ENCODE peak calls at places on chromosomes 1 and 21, in eight cellular contexts. G is keratinocyte, M is cardiac muscle cell, X is breast epithelium, W is caudate nucleus, A is osteoblast, P is heart right ventricle, Q is esophagus muscularis mucosa. S is an unnamed sample.

GRCh38 chr1:224407546-224408293 is 26.9 kb downstream of the WDR26 start:
- DNase-seq in G (no peak), M (no peak), X (no peak), W (no peak), A (no peak), P (no peak), Q (no peak), S (no peak)

GRCh38 chr1:51624851-51625250 is 8.0 kb downstream of the OSBPL9 start:
- DNase-seq in G (no peak), M (no peak), X (no peak), W (no peak), A (no peak), P (no peak), Q (no peak), S (no peak)

GRCh38 chr1:183244466-183244865 is 58.4 kb downstream of the LAMC2 start:
- DNase-seq in G (no peak), M (peak; percentile 99), X (peak; percentile 45), W (no peak), A (peak; percentile 83), P (peak; percentile 72), Q (peak; percentile 96), S (peak; percentile 96)

GRCh38 chr21:37531402-37532042 is 164.9 kb downstream of the DYRK1A start:
- DNase-seq in G (no peak), M (no peak), X (no peak), W (peak; percentile 33), A (peak; percentile 44), P (peak; percentile 62), Q (peak; percentile 64), S (peak; percentile 71)

GRCh38 chr21:44984428-44984791 is 44.6 kb downstream of the SLX9 start:
- DNase-seq in G (no peak), M (no peak), X (no peak), W (no peak), A (peak; percentile 89), P (no peak), Q (no peak), S (no peak)

GRCh38 chr1:158248122-158248521 is 6.1 kb upstream of the CD1A start:
- DNase-seq in G (no peak), M (no peak), X (no peak), W (no peak), A (no peak), P (peak; percentile 23), Q (no peak), S (no peak)

GRCh38 chr1:61852693-61853060 is 110.4 kb downstream of the PATJ start:
- DNase-seq in G (no peak), M (no peak), X (no peak), W (no peak), A (no peak), P (no peak), Q (no peak), S (no peak)

GRCh38 chr1:36088265-36088576 is 471 bp upstream of the ADPRS start:
- DNase-seq in G (no peak), M (no peak), X (no peak), W (no peak), A (no peak), P (no peak), Q (no peak), S (no peak)

GRCh38 chr1:150564051-150564991 is 15.1 kb downstream of the MCL1 start:
- DNase-seq in G (no peak), M (peak; percentile 53), X (peak; percentile 17), W (no peak), A (peak; percentile 87), P (no peak), Q (no peak), S (no peak)

GRCh38 chr1:183612407-183612806 is 22.1 kb upstream of the NCF2 start:
- DNase-seq in G (no peak), M (no peak), X (no peak), W (no peak), A (no peak), P (no peak), Q (no peak), S (no peak)

GRCh38 chr1:223175633-223176032 is 32.6 kb upstream of the TLR5 start:
- DNase-seq in G (no peak), M (no peak), X (no peak), W (peak; percentile 11), A (no peak), P (peak; percentile 27), Q (no peak), S (no peak)

GRCh38 chr1:98874828-98875227 is 129.8 kb downstream of the PLPPR5 start:
- DNase-seq in G (no peak), M (no peak), X (no peak), W (no peak), A (peak; percentile 1), P (no peak), Q (no peak), S (no peak)

GRCh38 chr21:35485364-35485763 is 436.3 kb upstream of the RUNX1 start:
- DNase-seq in G (no peak), M (no peak), X (no peak), W (no peak), A (no peak), P (no peak), Q (no peak), S (no peak)

GRCh38 chr1:85179517-85179916 is 21.3 kb downstream of the SYDE2 start:
- DNase-seq in G (no peak), M (no peak), X (no peak), W (no peak), A (no peak), P (no peak), Q (no peak), S (no peak)
- H3K27ac ChIP-seq in G (no peak overlapping the region), M (no peak overlapping the region), X (no peak overlapping the region), W (no peak overlapping the region), A (no peak overlapping the region), P (no peak overlapping the region), Q (no peak overlapping the region), S (no peak overlapping the region)

GRCh38 chr1:110412576-110412975 is 5.1 kb upstream of the LAMTOR5 start:
- DNase-seq in G (peak; percentile 41), M (peak; percentile 85), X (peak; percentile 44), W (peak; percentile 63), A (peak; percentile 91), P (peak; percentile 58), Q (no peak), S (no peak)
- H3K27ac ChIP-seq in G (no peak overlapping the region), M (no peak overlapping the region), X (no peak overlapping the region), W (no peak overlapping the region), A (no peak overlapping the region), P (no peak overlapping the region), Q (no peak overlapping the region), S (no peak overlapping the region)

GRCh38 chr1:234372011-234372757 is 1.1 kb upstream of the COA6 start:
- DNase-seq in G (no peak), M (peak; percentile 3), X (no peak), W (no peak), A (no peak), P (no peak), Q (no peak), S (no peak)
- H3K27ac ChIP-seq in G (peak overlapping the region; percentile 97), M (no peak overlapping the region), X (peak overlapping the region; percentile 95), W (no peak overlapping the region), A (peak overlapping the region; percentile 98), P (peak overlapping the region; percentile 98), Q (peak overlapping the region; percentile 88), S (no peak overlapping the region)

DNA sequence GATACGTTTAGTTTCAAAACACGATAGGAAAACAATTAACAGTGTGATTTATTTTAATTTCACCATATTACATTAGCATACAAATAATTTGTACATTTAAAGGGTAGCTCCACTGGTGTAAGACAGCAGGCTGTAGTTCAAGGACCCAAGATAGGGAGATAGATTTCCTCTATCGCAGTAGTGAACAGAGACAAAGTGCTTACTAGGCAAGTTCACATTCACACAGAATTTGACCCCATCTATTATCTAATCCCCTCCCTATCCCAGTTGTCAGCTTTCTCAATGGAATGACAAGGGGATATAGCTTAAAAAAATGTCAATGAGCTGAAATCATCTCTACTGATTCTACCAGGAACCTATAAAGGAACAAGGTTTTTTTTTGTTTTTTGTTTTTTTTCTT is 31.2 kb downstream of the MGST3 start:
- DNase-seq in G (no peak), M (no peak), X (no peak), W (no peak), A (no peak), P (no peak), Q (no peak), S (no peak)
- H3K27ac ChIP-seq in G (no peak overlapping the region), M (peak overlapping the region; percentile 50), X (no peak overlapping the region), W (no peak overlapping the region), A (no peak overlapping the region), P (peak overlapping the region; percentile 1), Q (no peak overlapping the region), S (no peak overlapping the region)

DNA sequence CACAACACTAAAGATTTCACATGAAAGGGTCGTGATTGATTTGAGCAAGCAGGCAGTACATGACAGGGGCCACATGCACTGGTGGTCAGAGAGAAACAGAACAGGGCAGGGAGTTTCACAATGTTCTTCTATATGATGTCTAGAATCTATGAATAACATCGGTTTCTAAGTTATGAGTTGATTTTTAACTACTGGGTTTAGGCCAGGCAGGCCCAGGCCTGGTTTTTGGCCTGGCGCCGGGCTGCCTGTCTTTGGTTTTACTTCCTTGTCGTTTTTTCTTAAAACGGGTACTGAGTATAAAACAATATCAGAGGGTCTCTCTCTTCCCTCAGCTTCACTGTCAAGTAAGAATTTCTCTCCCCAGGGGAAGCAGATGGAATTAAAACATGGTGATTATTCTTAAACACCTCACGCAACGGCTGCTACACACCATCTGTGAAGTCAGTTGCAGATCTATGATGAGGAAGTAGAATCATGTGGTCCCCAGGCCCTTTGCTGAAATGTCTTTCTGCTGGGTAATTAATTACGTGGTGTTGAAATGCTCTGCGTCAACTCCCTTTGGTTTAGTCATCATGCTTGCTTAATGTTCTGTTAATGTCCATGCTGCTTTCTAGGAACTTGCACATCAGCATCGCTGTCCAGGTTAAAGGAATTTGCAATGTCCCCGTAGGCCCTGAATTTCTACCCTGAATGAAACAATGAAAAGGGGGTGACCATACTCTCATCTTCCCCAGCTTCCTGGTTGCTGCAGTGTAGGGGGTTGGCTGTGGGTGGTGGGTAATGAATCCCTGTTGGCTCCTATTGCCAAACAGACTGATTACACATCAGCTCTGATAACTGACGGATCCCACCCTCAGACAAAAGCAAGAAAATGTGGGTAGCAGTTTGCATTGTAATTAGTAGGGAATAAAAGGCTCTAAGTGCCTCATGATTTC is 70.3 kb downstream of the SERINC2 start:
- DNase-seq in G (peak; percentile 56), M (peak; percentile 97), X (peak; percentile 67), W (no peak), A (no peak), P (peak; percentile 12), Q (no peak), S (no peak)
- H3K27ac ChIP-seq in G (peak overlapping the region; percentile 81), M (no peak overlapping the region), X (peak overlapping the region; percentile 75), W (no peak overlapping the region), A (peak overlapping the region; percentile 17), P (no peak overlapping the region), Q (peak overlapping the region; percentile 60), S (no peak overlapping the region)

GRCh38 chr1:88731475-88731874 is 47.4 kb downstream of the PKN2 start:
- DNase-seq in G (no peak), M (peak; percentile 88), X (no peak), W (no peak), A (peak; percentile 83), P (peak; percentile 31), Q (no peak), S (no peak)
- H3K27ac ChIP-seq in G (no peak overlapping the region), M (peak overlapping the region; percentile 23), X (peak overlapping the region; percentile 40), W (peak overlapping the region; percentile 71), A (peak overlapping the region; percentile 59), P (peak overlapping the region; percentile 24), Q (peak overlapping the region; percentile 42), S (peak overlapping the region; percentile 72)

GRCh38 chr21:26964379-26964778 is 2.5 kb downstream of the ADAMTS5 start:
- DNase-seq in G (no peak), M (peak; percentile 42), X (peak; percentile 89), W (no peak), A (peak; percentile 91), P (peak; percentile 52), Q (no peak), S (peak; percentile 94)
- H3K27ac ChIP-seq in G (no peak overlapping the region), M (no peak overlapping the region), X (peak overlapping the region; percentile 87), W (no peak overlapping the region), A (peak overlapping the region; percentile 86), P (peak overlapping the region; percentile 64), Q (peak overlapping the region; percentile 90), S (peak overlapping the region; percentile 77)

GRCh38 chr1:44212355-44213221 is 683 bp upstream of the DMAP1 start:
- DNase-seq in G (no peak), M (no peak), X (no peak), W (no peak), A (no peak), P (no peak), Q (no peak), S (no peak)
- H3K27ac ChIP-seq in G (peak overlapping the region; percentile 19), M (peak overlapping the region; percentile 11), X (peak overlapping the region; percentile 77), W (peak overlapping the region; percentile 84), A (peak overlapping the region; percentile 78), P (peak overlapping the region; percentile 89), Q (peak overlapping the region; percentile 83), S (peak overlapping the region; percentile 83)

S was measured in vagina.